ENCODE peak calls at places on chromosomes 5 and 9, in nine cellular contexts. V is CD4-positive, alpha-beta memory T cell; K is CD8-positive, alpha-beta memory T cell; O is right cardiac atrium; J is psoas muscle; Z is mesenchymal stem cell; B is endothelial cell of umbilical vein; I is mammary epithelial cell; X is esophagus squamous epithelium. H is an unnamed sample.

GRCh38 chr5:3592298-3592697 is 3.3 kb upstream of the IRX1 start:
- DNase-seq in I (no peak), O (no peak), K (no peak), V (no peak), Z (no peak), B (no peak), X (no peak), J (no peak), H (no peak)

GRCh38 chr5:92917044-92917443 is 664.0 kb downstream of the NR2F1-AS1 start:
- DNase-seq in O (no peak), V (no peak), K (no peak), I (no peak), X (no peak), J (no peak), Z (no peak), B (no peak), H (no peak)

GRCh38 chr9:122402403-122403268 is 31.8 kb downstream of the PTGS1 start:
- DNase-seq in J (no peak), I (peak; percentile 92), Z (peak; percentile 98), O (no peak), K (no peak), V (no peak), X (no peak), B (peak; percentile 97), H (peak; percentile 54)

GRCh38 chr9:72680593-72681317 is 159.3 kb downstream of the TMC1 start:
- DNase-seq in J (no peak), X (no peak), K (no peak), B (no peak), Z (no peak), V (no peak), I (no peak), O (no peak), H (no peak)

GRCh38 chr5:11046160-11046559 is 285.1 kb upstream of the DAP start:
- DNase-seq in B (no peak), I (no peak), X (no peak), J (no peak), Z (peak; percentile 3), V (no peak), O (peak; percentile 18), K (no peak), H (no peak)

GRCh38 chr9:3241290-3241689 is 284.5 kb downstream of the RFX3 start:
- DNase-seq in O (no peak), V (no peak), X (no peak), Z (peak; percentile 46), I (no peak), B (no peak), K (no peak), J (no peak), H (no peak)

GRCh38 chr5:67331296-67331925 is 134.8 kb upstream of the CD180 start:
- DNase-seq in I (no peak), B (peak; percentile 6), X (no peak), J (no peak), V (no peak), O (no peak), Z (no peak), K (no peak), H (no peak)

GRCh38 chr9:133160742-133161541 is 2.8 kb downstream of the GBGT1 start:
- DNase-seq in V (peak; percentile 31), J (peak; percentile 70), Z (peak; percentile 94), X (no peak), K (peak; percentile 20), B (peak; percentile 56), I (peak; percentile 64), O (peak; percentile 75), H (peak; percentile 65)

GRCh38 chr9:99823392-99824377 is 2.0 kb downstream of the NR4A3 start:
- DNase-seq in Z (peak; percentile 56), V (peak; percentile 41), X (no peak), O (peak; percentile 51), K (peak; percentile 55), I (peak; percentile 43), B (peak; percentile 48), J (peak; percentile 24), H (peak; percentile 32)

GRCh38 chr5:142143878-142144277 is 35.3 kb downstream of the NDFIP1 start:
- DNase-seq in B (peak; percentile 58), O (no peak), K (peak; percentile 10), V (peak; percentile 38), X (no peak), I (peak; percentile 13), Z (peak; percentile 63), J (no peak), H (no peak)

GRCh38 chr5:56838409-56839039 is 23.2 kb downstream of the MAP3K1 start:
- DNase-seq in Z (peak; percentile 87), B (peak; percentile 84), I (peak; percentile 58), X (no peak), O (peak; percentile 18), K (peak; percentile 54), V (peak; percentile 64), J (no peak), H (peak; percentile 30)

GRCh38 chr9:120336021-120336752 is 243.8 kb downstream of the CDK5RAP2 start:
- DNase-seq in Z (no peak), B (no peak), V (no peak), O (no peak), K (no peak), X (no peak), J (no peak), I (peak; percentile 43), H (no peak)

GRCh38 chr9:126009047-126009446 is 261.9 kb downstream of the PBX3 start:
- DNase-seq in V (no peak), Z (no peak), K (no peak), O (no peak), J (no peak), I (no peak), X (no peak), B (no peak), H (no peak)

GRCh38 chr9:134660407-134660806 is 18.8 kb downstream of the COL5A1 start:
- DNase-seq in Z (no peak), K (no peak), X (no peak), V (no peak), I (no peak), B (no peak), O (no peak), J (peak; percentile 2), H (no peak)

GRCh38 chr5:139094154-139095131 is 103.7 kb downstream of the SIL1 start:
- DNase-seq in I (no peak), O (no peak), B (no peak), J (no peak), Z (no peak), K (no peak), X (no peak), V (no peak), H (no peak)

GRCh38 chr9:110555551-110555950 is 24.0 kb downstream of the SVEP1 start:
- DNase-seq in J (no peak), X (no peak), K (no peak), B (peak; percentile 67), O (no peak), I (no peak), Z (no peak), V (no peak), H (no peak)

GRCh38 chr9:128207076-128207731 is 4.0 kb downstream of the DNM1 start:
- DNase-seq in X (no peak), B (no peak), J (no peak), I (no peak), V (no peak), K (no peak), Z (no peak), O (no peak), H (no peak)

GRCh38 chr5:120599576-120599975 is 135.5 kb downstream of the PRR16 start:
- DNase-seq in Z (peak; percentile 85), B (no peak), V (no peak), X (no peak), K (no peak), O (no peak), J (no peak), I (peak; percentile 77), H (peak; percentile 77)

GRCh38 chr5:93311825-93312224 is 269.2 kb downstream of the NR2F1-AS1 start:
- DNase-seq in X (no peak), V (no peak), O (no peak), I (no peak), J (no peak), K (no peak), B (no peak), Z (no peak), H (peak; percentile 4)

GRCh38 chr5:179060116-179061008 is at the start of gene ZNF354C:
- DNase-seq in J (peak; percentile 92), O (peak; percentile 94), V (peak; percentile 83), I (peak; percentile 80), Z (peak; percentile 85), B (peak; percentile 93), K (peak; percentile 83), X (peak; percentile 23), H (peak; percentile 93)
- H3K9me3 ChIP-seq in J (peaks cover 21% of the 10 kb centered on the region), O (no peaks in the 10 kb centered on the region), V (no peaks in the 10 kb centered on the region), I (peaks cover 7% of the 10 kb centered on the region), Z (peaks cover 26% of the 10 kb centered on the region), B (no peaks in the 10 kb centered on the region), K (peaks cover 2% of the 10 kb centered on the region), X (no peaks in the 10 kb centered on the region), H (peaks cover 51% of the 10 kb centered on the region)

GRCh38 chr5:107717816-107718215 is 47.1 kb upstream of the EFNA5 start:
- DNase-seq in J (no peak), I (no peak), X (no peak), O (no peak), V (no peak), K (no peak), Z (no peak), B (no peak), H (no peak)
- H3K27me3 ChIP-seq in J (no peaks in the 10 kb centered on the region), I (peaks cover 2% of the 10 kb centered on the region), X (no peaks in the 10 kb centered on the region), O (no peaks in the 10 kb centered on the region), V (no peaks in the 10 kb centered on the region), K (no peaks in the 10 kb centered on the region), Z (no peaks in the 10 kb centered on the region), B (no peaks in the 10 kb centered on the region), H (no peaks in the 10 kb centered on the region)

GRCh38 chr9:33750307-33750838 is 45.0 kb upstream of the PRSS3 start:
- DNase-seq in K (no peak), I (no peak), X (no peak), J (peak; percentile 12), V (no peak), Z (no peak), B (no peak), O (peak; percentile 19), H (no peak)
- H3K4me3 ChIP-seq in K (no peak overlapping the region), I (peak overlapping the region; percentile 66), X (peak overlapping the region; percentile 50), J (peak overlapping the region; percentile 28), V (no peak overlapping the region), Z (peak overlapping the region; percentile 79), B (peak overlapping the region; percentile 32), O (peak overlapping the region; percentile 3), H (no peak overlapping the region)

GRCh38 chr9:113950195-113951031 is 74.3 kb downstream of the ZNF618 start:
- DNase-seq in Z (no peak), B (no peak), V (no peak), J (no peak), O (no peak), I (no peak), K (no peak), X (no peak), H (no peak)
- H3K9me3 ChIP-seq in Z (no peaks in the 10 kb centered on the region), B (no peaks in the 10 kb centered on the region), V (no peaks in the 10 kb centered on the region), J (no peaks in the 10 kb centered on the region), O (no peaks in the 10 kb centered on the region), I (no peaks in the 10 kb centered on the region), K (no peaks in the 10 kb centered on the region), X (no peaks in the 10 kb centered on the region), H (no peaks in the 10 kb centered on the region)

H was measured in MG63.